ENCODE peak calls at places on chromosomes 4 and X, in seven cellular contexts. A is psoas muscle, U is mesendoderm, T is RWPE2, W is cardiac muscle cell, O is uterus, G is GM23248. L is an unnamed sample.

GRCh38 chrX:130680164-130681035 is 222.6 kb downstream of the ENOX2 start:
- DNase-seq in A (no peak), U (no peak), T (no peak), W (no peak), O (no peak), G (peak; percentile 25), L (no peak)

GRCh38 chrX:102067966-102068723 is 57.3 kb upstream of the TCEAL2 start:
- DNase-seq in A (no peak), U (peak; percentile 17), T (no peak), W (peak; percentile 14), O (no peak), G (peak; percentile 38), L (no peak)

GRCh38 chrX:55163171-55163570 is 57.0 kb upstream of the PAGE5 start:
- DNase-seq in A (no peak), U (no peak), T (no peak), W (no peak), O (no peak), G (no peak), L (no peak)

GRCh38 chr4:155521382-155521781 is 144.6 kb upstream of the MAP9 start:
- DNase-seq in A (no peak), U (no peak), T (no peak), W (no peak), O (no peak), G (no peak), L (no peak)

GRCh38 chrX:101708180-101708579 is 48.5 kb upstream of the ARMCX2 start:
- DNase-seq in A (no peak), U (no peak), T (no peak), W (no peak), O (no peak), G (peak; percentile 38), L (no peak)

GRCh38 chrX:115192244-115192700 is 3.1 kb downstream of the RBMXL3 start:
- DNase-seq in A (peak; percentile 13), U (no peak), T (no peak), W (no peak), O (no peak), G (no peak), L (no peak)

GRCh38 chr4:102665527-102665926 is 95.2 kb downstream of the MANBA start:
- DNase-seq in A (no peak), U (no peak), T (no peak), W (no peak), O (no peak), G (peak; percentile 6), L (no peak)

GRCh38 chr4:150852237-150852636 is 162.8 kb downstream of the LRBA start:
- DNase-seq in A (no peak), U (no peak), T (no peak), W (no peak), O (no peak), G (peak; percentile 3), L (no peak)

GRCh38 chr4:30714408-30715031 is 5.6 kb upstream of the PCDH7 start:
- DNase-seq in A (no peak), U (peak; percentile 83), T (no peak), W (peak; percentile 77), O (peak; percentile 30), G (peak; percentile 68), L (peak; percentile 24)

GRCh38 chr4:95193391-95194224 is 355.2 kb downstream of the UNC5C start:
- DNase-seq in A (no peak), U (no peak), T (no peak), W (peak; percentile 73), O (no peak), G (no peak), L (no peak)

GRCh38 chr4:3124070-3124767 is 49.7 kb downstream of the HTT start:
- DNase-seq in A (no peak), U (no peak), T (no peak), W (no peak), O (no peak), G (no peak), L (no peak)

GRCh38 chr4:69471639-69472038 is 24.1 kb downstream of the UGT2B4 start:
- DNase-seq in A (no peak), U (no peak), T (no peak), W (no peak), O (no peak), G (no peak), L (no peak)

GRCh38 chr4:27318740-27319139 is 458.1 kb downstream of the STIM2 start:
- DNase-seq in A (peak; percentile 17), U (peak; percentile 84), T (no peak), W (peak; percentile 45), O (no peak), G (peak; percentile 52), L (no peak)

GRCh38 chr4:96194993-96195392 is 355.1 kb downstream of the PDHA2 start:
- DNase-seq in A (no peak), U (no peak), T (no peak), W (no peak), O (no peak), G (no peak), L (no peak)

GRCh38 chrX:48696301-48697181 is at the start of gene SUV39H1:
- DNase-seq in A (peak; percentile 91), U (peak; percentile 89), T (peak; percentile 84), W (peak; percentile 91), O (peak; percentile 86), G (peak; percentile 95), L (peak; percentile 86)

GRCh38 chr4:88731359-88731758 is 33.7 kb upstream of the NAP1L5 start:
- DNase-seq in A (no peak), U (no peak), T (no peak), W (no peak), O (no peak), G (no peak), L (no peak)

GRCh38 chrX:150310881-150311280 is 52.2 kb upstream of the MAMLD1 start:
- DNase-seq in A (no peak), U (no peak), T (no peak), W (no peak), O (no peak), G (no peak), L (no peak)

GRCh38 chr4:54842226-54843055 is 184.7 kb downstream of the KIT start:
- DNase-seq in A (no peak), U (no peak), T (no peak), W (no peak), O (no peak), G (no peak), L (no peak)

GRCh38 chr4:54843946-54844345 is 186.2 kb downstream of the KIT start:
- DNase-seq in A (no peak), U (peak; percentile 12), T (no peak), W (no peak), O (no peak), G (no peak), L (no peak)

GRCh38 chr4:54840992-54841768 is 183.4 kb downstream of the KIT start:
- DNase-seq in A (no peak), U (peak; percentile 39), T (no peak), W (peak; percentile 29), O (no peak), G (peak; percentile 57), L (no peak)

GRCh38 chr4:54843106-54843505 is 185.3 kb downstream of the KIT start:
- DNase-seq in A (no peak), U (peak; percentile 10), T (no peak), W (peak; percentile 17), O (no peak), G (no peak), L (no peak)

GRCh38 chr4:54844911-54845310 is 187.2 kb downstream of the KIT start:
- DNase-seq in A (no peak), U (no peak), T (no peak), W (no peak), O (no peak), G (no peak), L (no peak)
- H3K4me3 ChIP-seq in A (no peak overlapping the region), U (no peak overlapping the region), T (no peak overlapping the region), W (no peak overlapping the region), O (no peak overlapping the region), G (no peak overlapping the region), L (no peak overlapping the region)

GRCh38 chr4:15771419-15772058 is 6.6 kb upstream of the CD38 start:
- DNase-seq in A (no peak), U (no peak), T (no peak), W (no peak), O (no peak), G (no peak), L (no peak)
- H3K27ac ChIP-seq in A (no peak overlapping the region), U (no peak overlapping the region), T (no peak overlapping the region), W (no peak overlapping the region), O (no peak overlapping the region), G (no peak overlapping the region), L (no peak overlapping the region)

GRCh38 chr4:87005369-87005689 is 70.5 kb downstream of the AFF1 start:
- DNase-seq in A (no peak), U (no peak), T (no peak), W (no peak), O (no peak), G (no peak), L (no peak)
- H3K4me3 ChIP-seq in A (peak overlapping the region; percentile 87), U (no peak overlapping the region), T (no peak overlapping the region), W (no peak overlapping the region), O (peak overlapping the region; percentile 78), G (peak overlapping the region; percentile 92), L (peak overlapping the region; percentile 85)

GRCh38 chr4:77036206-77036605 is 39.6 kb downstream of the CCNI start:
- DNase-seq in A (no peak), U (no peak), T (no peak), W (no peak), O (no peak), G (peak; percentile 91), L (no peak)
- H3K27ac ChIP-seq in A (no peak overlapping the region), U (no peak overlapping the region), T (no peak overlapping the region), W (no peak overlapping the region), O (no peak overlapping the region), G (peak overlapping the region; percentile 84), L (no peak overlapping the region)

DNA sequence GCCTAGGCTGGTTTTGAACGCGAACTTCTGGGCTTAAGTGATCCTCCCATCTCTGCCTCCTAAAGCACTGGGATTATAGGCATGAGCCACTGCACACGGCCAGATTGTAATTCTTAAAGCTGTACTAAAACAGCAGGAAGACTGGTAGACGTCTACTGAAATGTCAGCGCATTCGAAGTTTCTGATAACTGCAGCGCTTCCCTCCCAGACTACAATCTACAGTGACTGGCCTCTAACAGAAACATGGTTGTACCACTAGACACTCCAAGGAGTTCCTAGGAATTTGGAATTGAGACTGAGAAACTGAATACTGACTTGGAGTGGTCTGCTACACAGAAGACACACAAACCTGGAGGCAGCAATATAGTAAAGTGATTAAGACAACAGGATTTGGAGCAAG is 997 bp downstream of the HELQ start:
- DNase-seq in A (no peak), U (no peak), T (no peak), W (peak; percentile 13), O (no peak), G (no peak), L (no peak)
- H3K4me3 ChIP-seq in A (peak overlapping the region; percentile 83), U (peak overlapping the region; percentile 96), T (peak overlapping the region; percentile 82), W (peak overlapping the region; percentile 88), O (peak overlapping the region; percentile 95), G (peak overlapping the region; percentile 99), L (peak overlapping the region; percentile 89)

GRCh38 chrX:69149466-69150293 is 15.6 kb downstream of the PJA1 start:
- DNase-seq in A (no peak), U (peak; percentile 88), T (no peak), W (no peak), O (no peak), G (no peak), L (no peak)

GRCh38 chrX:69152398-69152797 is 12.9 kb downstream of the PJA1 start:
- DNase-seq in A (peak; percentile 39), U (no peak), T (no peak), W (no peak), O (no peak), G (peak; percentile 43), L (no peak)

GRCh38 chrX:69153060-69153730 is 12.1 kb downstream of the PJA1 start:
- DNase-seq in A (no peak), U (peak; percentile 93), T (peak; percentile 67), W (peak; percentile 82), O (peak; percentile 45), G (no peak), L (no peak)

GRCh38 chrX:69151898-69152297 is 13.4 kb downstream of the PJA1 start:
- DNase-seq in A (no peak), U (no peak), T (no peak), W (no peak), O (no peak), G (no peak), L (no peak)

GRCh38 chrX:69150294-69150960 is 14.8 kb downstream of the PJA1 start:
- DNase-seq in A (no peak), U (peak; percentile 81), T (peak; percentile 80), W (no peak), O (no peak), G (no peak), L (no peak)
- H3K27ac ChIP-seq in A (no peak overlapping the region), U (peak overlapping the region; percentile 98), T (peak overlapping the region; percentile 89), W (peak overlapping the region; percentile 9), O (no peak overlapping the region), G (no peak overlapping the region), L (no peak overlapping the region)

L was measured in left ventricle myocardium inferior.